ENCODE peak calls at places on chromosome 18, in eight cellular contexts. L is EL; S is T-helper 1 cell; F is omental fat pad; I is cardiac fibroblast; N is Peyer's patch; U is effector memory CD4-positive, alpha-beta T cell; J is AG08395. Z is an unnamed sample.

GRCh38 chr18:28834889-28835288 is 658.0 kb upstream of the CDH2 start:
- DNase-seq in L (peak), S (no peak), F (no peak), I (peak), N (no peak), U (no peak), J (peak), Z (no peak)

GRCh38 chr18:76568726-76569125 is 73.7 kb upstream of the ZNF516 start:
- DNase-seq in L (no peak), S (no peak), F (no peak), I (no peak), N (no peak), U (no peak), J (no peak), Z (no peak)

GRCh38 chr18:57791911-57792310 is 11.2 kb downstream of the ATP8B1 start:
- DNase-seq in L (no peak), S (no peak), F (no peak), I (no peak), N (no peak), U (no peak), J (no peak), Z (no peak)

GRCh38 chr18:45753251-45753650 is 29.3 kb downstream of the SLC14A1 start:
- DNase-seq in L (no peak), S (no peak), F (no peak), I (peak), N (no peak), U (no peak), J (no peak), Z (no peak)

GRCh38 chr18:77550625-77551024 is 301.0 kb downstream of the GALR1 start:
- DNase-seq in L (no peak), S (no peak), F (no peak), I (no peak), N (no peak), U (no peak), J (no peak), Z (no peak)

GRCh38 chr18:32072321-32072720 is 19.4 kb upstream of the RNF138 start:
- DNase-seq in L (no peak), S (peak), F (no peak), I (peak), N (no peak), U (no peak), J (peak), Z (no peak)

GRCh38 chr18:27604583-27604982 is 419.5 kb upstream of the CHST9 start:
- DNase-seq in L (peak), S (no peak), F (no peak), I (peak), N (no peak), U (no peak), J (no peak), Z (no peak)

GRCh38 chr18:10286580-10287150 is 167.8 kb upstream of the APCDD1 start:
- DNase-seq in L (no peak), S (no peak), F (no peak), I (no peak), N (no peak), U (no peak), J (no peak), Z (no peak)

GRCh38 chr18:14075196-14075595 is 57.0 kb downstream of the ZNF519 start:
- DNase-seq in L (no peak), S (no peak), F (no peak), I (no peak), N (no peak), U (no peak), J (no peak), Z (no peak)

GRCh38 chr18:3671181-3671580 is 221.2 kb downstream of the TGIF1 start:
- DNase-seq in L (no peak), S (no peak), F (no peak), I (no peak), N (no peak), U (no peak), J (no peak), Z (peak)

GRCh38 chr18:59266019-59266369 is 7.3 kb downstream of the RAX start:
- DNase-seq in L (no peak), S (no peak), F (no peak), I (no peak), N (no peak), U (no peak), J (no peak), Z (no peak)

GRCh38 chr18:51054764-51055163 is 24.8 kb downstream of the SMAD4 start:
- DNase-seq in L (peak), S (no peak), F (no peak), I (peak), N (no peak), U (no peak), J (peak), Z (no peak)

GRCh38 chr18:24982831-24983230 is 369.1 kb downstream of the ZNF521 start:
- DNase-seq in L (no peak), S (no peak), F (no peak), I (no peak), N (no peak), U (no peak), J (peak), Z (no peak)

GRCh38 chr18:23837591-23837990 is 148.3 kb downstream of the LAMA3 start:
- DNase-seq in L (peak), S (no peak), F (no peak), I (peak), N (no peak), U (no peak), J (peak), Z (no peak)

GRCh38 chr18:48006415-48007175 is 76.1 kb upstream of the SMAD2 start:
- DNase-seq in L (no peak), S (no peak), F (no peak), I (no peak), N (peak), U (no peak), J (no peak), Z (no peak)

GRCh38 chr18:64202836-64203235 is 53.9 kb upstream of the LINC00305 start:
- DNase-seq in L (no peak), S (no peak), F (no peak), I (peak), N (no peak), U (no peak), J (no peak), Z (no peak)

GRCh38 chr18:7892556-7892955 is 325.4 kb downstream of the PTPRM start:
- DNase-seq in L (no peak), S (no peak), F (no peak), I (no peak), N (no peak), U (no peak), J (no peak), Z (no peak)

GRCh38 chr18:70371085-70371735 is 82.4 kb downstream of the SOCS6 start:
- DNase-seq in L (no peak), S (no peak), F (no peak), I (no peak), N (peak), U (no peak), J (no peak), Z (no peak)

GRCh38 chr18:75544496-75544895 is 117.0 kb upstream of the SMIM21 start:
- DNase-seq in L (peak), S (no peak), F (no peak), I (peak), N (no peak), U (no peak), J (peak), Z (no peak)

GRCh38 chr18:33804258-33804657 is 226.2 kb downstream of the ASXL3 start:
- DNase-seq in L (no peak), S (no peak), F (no peak), I (peak), N (no peak), U (no peak), J (no peak), Z (no peak)

GRCh38 chr18:77339093-77339492 is 89.4 kb downstream of the GALR1 start:
- DNase-seq in L (no peak), S (no peak), F (no peak), I (no peak), N (no peak), U (no peak), J (no peak), Z (no peak)

Z was measured in left colon.